ENCODE peak calls at places on chromosomes 3 and 15, in five cellular contexts. D is left kidney, I is heart left ventricle, K is astrocyte, V is kidney. Z is an unnamed sample.

GRCh38 chr3:88810455-88810854 is 297.0 kb upstream of the EPHA3 start:
- DNase-seq in V (no peak), D (no peak), K (peak; percentile 58), I (no peak), Z (no peak)

GRCh38 chr3:152046280-152046679 is 172.8 kb downstream of the SUCNR1 start:
- DNase-seq in K (no peak), D (no peak), I (no peak), V (no peak), Z (no peak)

GRCh38 chr3:160569874-160570273 is 4.5 kb upstream of the KPNA4 start:
- DNase-seq in V (no peak), I (no peak), D (no peak), K (peak; percentile 17), Z (no peak)

GRCh38 chr15:63079938-63080626 is 37.5 kb downstream of the TPM1 start:
- DNase-seq in D (peak; percentile 47), K (peak; percentile 65), V (no peak), I (no peak), Z (no peak)

GRCh38 chr3:104832530-104832929 is 534.2 kb upstream of the ALCAM start:
- DNase-seq in V (no peak), K (no peak), I (no peak), D (no peak), Z (no peak)

GRCh38 chr3:181711325-181712135 is at the start of gene SOX2:
- DNase-seq in I (peak; percentile 43), K (peak; percentile 84), V (no peak), D (peak; percentile 94), Z (no peak)

GRCh38 chr3:52606373-52607085 is 70.1 kb downstream of the UQCC5 start:
- DNase-seq in D (no peak), I (peak; percentile 31), K (peak; percentile 59), V (no peak), Z (peak; percentile 17)

GRCh38 chr3:61864886-61865285 is 303.5 kb downstream of the PTPRG start:
- DNase-seq in I (no peak), D (no peak), V (no peak), K (peak; percentile 57), Z (peak; percentile 24)

GRCh38 chr3:23834082-23834870 is 28.5 kb downstream of the UBE2E1 start:
- DNase-seq in I (no peak), K (no peak), D (peak; percentile 15), V (no peak), Z (peak; percentile 21)

GRCh38 chr3:174243194-174243593 is 615.9 kb upstream of the NAALADL2 start:
- DNase-seq in D (peak; percentile 67), I (no peak), V (no peak), K (peak; percentile 63), Z (no peak)

GRCh38 chr15:48963524-48964113 is at the start of gene SHC4:
- DNase-seq in K (peak; percentile 73), V (peak; percentile 82), D (peak; percentile 92), I (peak; percentile 66), Z (peak; percentile 86)

GRCh38 chr3:69791111-69791510 is 51.8 kb downstream of the MITF start:
- DNase-seq in V (peak; percentile 88), I (peak; percentile 60), K (peak; percentile 72), D (no peak), Z (peak; percentile 72)

GRCh38 chr3:65877160-65877559 is 161.6 kb downstream of the MAGI1 start:
- DNase-seq in K (no peak), I (no peak), D (no peak), V (no peak), Z (no peak)

GRCh38 chr3:94413721-94414106 is 350.9 kb downstream of the NSUN3 start:
- DNase-seq in V (no peak), I (no peak), K (peak; percentile 92), D (no peak), Z (peak; percentile 65)

GRCh38 chr15:93028111-93028631 is 60.8 kb downstream of the RGMA start:
- DNase-seq in K (no peak), D (no peak), V (peak; percentile 64), I (no peak), Z (no peak)

GRCh38 chr3:87997298-87997697 is 61.5 kb downstream of the CGGBP1 start:
- DNase-seq in D (no peak), I (no peak), K (no peak), V (no peak), Z (no peak)

GRCh38 chr3:8298021-8298954 is 203.3 kb upstream of the LMCD1 start:
- DNase-seq in K (no peak), D (no peak), I (no peak), V (no peak), Z (no peak)

GRCh38 chr3:48679416-48680380 is 6.0 kb downstream of the NCKIPSD start:
- DNase-seq in D (no peak), I (no peak), V (no peak), K (no peak), Z (no peak)

GRCh38 chr3:13119471-13120220 is 46.4 kb upstream of the IQSEC1 start:
- DNase-seq in I (no peak), K (no peak), D (peak; percentile 47), V (peak; percentile 59), Z (no peak)

GRCh38 chr15:67548862-67549651 is 6.6 kb downstream of the MAP2K5 start:
- DNase-seq in D (peak; percentile 9), I (peak; percentile 27), K (no peak), V (no peak), Z (no peak)

GRCh38 chr15:90882781-90883525 is 1.4 kb upstream of the FES start:
- DNase-seq in I (no peak), D (no peak), V (no peak), K (no peak), Z (no peak)

GRCh38 chr3:112127522-112128494 is 5.2 kb downstream of the GCSAM start:
- DNase-seq in I (no peak), K (no peak), D (peak; percentile 18), V (no peak), Z (no peak)

GRCh38 chr3:82715091-82715856 is 953.8 kb upstream of the GBE1 start:
- DNase-seq in D (no peak), V (peak; percentile 64), I (no peak), K (no peak), Z (no peak)

GRCh38 chr3:65368866-65369265 is 669.9 kb downstream of the MAGI1 start:
- DNase-seq in V (no peak), K (no peak), I (no peak), D (no peak), Z (no peak)

GRCh38 chr3:15206662-15207576 is 873 bp downstream of the CAPN7 start:
- DNase-seq in V (no peak), D (peak; percentile 73), I (peak; percentile 22), K (peak; percentile 39), Z (peak; percentile 49)

GRCh38 chr3:36451816-36452215 is 71.5 kb downstream of the STAC start:
- DNase-seq in V (no peak), K (no peak), D (no peak), I (no peak), Z (no peak)

Z was measured in HFFc6.